ENCODE peak calls at places on chromosome 1, in five cellular contexts. One of them, this sample, is unnamed.

GRCh38 chr1:152022521-152022920 is 14.3 kb downstream of the S100A11 start:
- DNase-seq in hippocampal formation: no peak
- DNase-seq in NCI-H2171: no peak
- DNase-seq in ovary: no peak
- DNase-seq in GM12892: no peak
- DNase-seq in this sample: no peak

GRCh38 chr1:244760471-244760870 is 75.0 kb upstream of the COX20 start:
- DNase-seq in hippocampal formation: no peak
- DNase-seq in GM12892: no peak
- DNase-seq in ovary: no peak
- DNase-seq in NCI-H2171: no peak
- DNase-seq in this sample: no peak

GRCh38 chr1:68384321-68384813 is 65.4 kb downstream of the RPE65 start:
- DNase-seq in NCI-H2171: no peak
- DNase-seq in GM12892: no peak
- DNase-seq in ovary: no peak
- DNase-seq in hippocampal formation: peak; percentile 61
- DNase-seq in this sample: peak; percentile 10

GRCh38 chr1:26702680-26703038 is 6.8 kb downstream of the ARID1A start:
- DNase-seq in NCI-H2171: no peak
- DNase-seq in GM12892: no peak
- DNase-seq in ovary: no peak
- DNase-seq in hippocampal formation: no peak
- DNase-seq in this sample: no peak

GRCh38 chr1:32334864-32335618 is 992 bp downstream of the MARCKSL1 start:
- DNase-seq in NCI-H2171: peak; percentile 40
- DNase-seq in GM12892: peak; percentile 57
- DNase-seq in ovary: peak; percentile 62
- DNase-seq in hippocampal formation: no peak
- DNase-seq in this sample: peak; percentile 57

GRCh38 chr1:26358411-26359384 is 4.8 kb upstream of the CRYBG2 start:
- DNase-seq in GM12892: no peak
- DNase-seq in NCI-H2171: no peak
- DNase-seq in hippocampal formation: no peak
- DNase-seq in ovary: no peak
- DNase-seq in this sample: no peak

GRCh38 chr1:107153033-107153432 is 12.2 kb downstream of the NTNG1 start:
- DNase-seq in NCI-H2171: no peak
- DNase-seq in GM12892: no peak
- DNase-seq in hippocampal formation: no peak
- DNase-seq in ovary: no peak
- DNase-seq in this sample: no peak

GRCh38 chr1:216064643-216065042 is 358.6 kb downstream of the USH2A start:
- DNase-seq in hippocampal formation: no peak
- DNase-seq in ovary: no peak
- DNase-seq in GM12892: no peak
- DNase-seq in NCI-H2171: no peak
- DNase-seq in this sample: no peak

GRCh38 chr1:18018381-18018780 is 89.2 kb upstream of the IGSF21 start:
- DNase-seq in hippocampal formation: no peak
- DNase-seq in NCI-H2171: no peak
- DNase-seq in GM12892: no peak
- DNase-seq in ovary: no peak
- DNase-seq in this sample: no peak

GRCh38 chr1:228977307-228977706 is 242.0 kb downstream of the RHOU start:
- DNase-seq in GM12892: no peak
- DNase-seq in ovary: no peak
- DNase-seq in NCI-H2171: no peak
- DNase-seq in hippocampal formation: no peak
- DNase-seq in this sample: no peak

GRCh38 chr1:37670133-37670532 is 22.2 kb upstream of the CDCA8 start:
- DNase-seq in GM12892: no peak
- DNase-seq in hippocampal formation: no peak
- DNase-seq in NCI-H2171: no peak
- DNase-seq in ovary: no peak
- DNase-seq in this sample: no peak

GRCh38 chr1:226597616-226598454 is 49.3 kb downstream of the STUM start:
- DNase-seq in ovary: no peak
- DNase-seq in GM12892: no peak
- DNase-seq in hippocampal formation: no peak
- DNase-seq in NCI-H2171: no peak
- DNase-seq in this sample: no peak

GRCh38 chr1:214662386-214662785 is 59.4 kb downstream of the CENPF start:
- DNase-seq in hippocampal formation: no peak
- DNase-seq in ovary: no peak
- DNase-seq in NCI-H2171: no peak
- DNase-seq in GM12892: no peak
- DNase-seq in this sample: no peak

GRCh38 chr1:19815801-19816736 is 986 bp upstream of the RNF186 start:
- DNase-seq in NCI-H2171: peak; percentile 91
- DNase-seq in hippocampal formation: no peak
- DNase-seq in GM12892: no peak
- DNase-seq in ovary: no peak
- DNase-seq in this sample: no peak

GRCh38 chr1:220711086-220711809 is 21.1 kb downstream of the C1orf115 start:
- DNase-seq in NCI-H2171: no peak
- DNase-seq in ovary: no peak
- DNase-seq in hippocampal formation: no peak
- DNase-seq in GM12892: no peak
- DNase-seq in this sample: no peak

GRCh38 chr1:223216074-223216473 is 73.0 kb upstream of the TLR5 start:
- DNase-seq in ovary: no peak
- DNase-seq in NCI-H2171: no peak
- DNase-seq in GM12892: no peak
- DNase-seq in hippocampal formation: no peak
- DNase-seq in this sample: no peak

GRCh38 chr1:237104096-237104495 is 62.1 kb downstream of the RYR2 start:
- DNase-seq in NCI-H2171: no peak
- DNase-seq in ovary: no peak
- DNase-seq in hippocampal formation: no peak
- DNase-seq in GM12892: no peak
- DNase-seq in this sample: no peak

GRCh38 chr1:114505148-114505561 is 5.8 kb downstream of the TRIM33 start:
- DNase-seq in ovary: no peak
- DNase-seq in GM12892: no peak
- DNase-seq in hippocampal formation: no peak
- DNase-seq in NCI-H2171: no peak
- DNase-seq in this sample: no peak

GRCh38 chr1:202069670-202070069 is 53.0 kb upstream of the GPR37L1 start:
- DNase-seq in NCI-H2171: peak; percentile 65
- DNase-seq in ovary: no peak
- DNase-seq in GM12892: no peak
- DNase-seq in hippocampal formation: no peak
- DNase-seq in this sample: no peak

GRCh38 chr1:3373175-3373574 is 81.3 kb upstream of the ARHGEF16 start:
- DNase-seq in ovary: no peak
- DNase-seq in GM12892: no peak
- DNase-seq in hippocampal formation: no peak
- DNase-seq in NCI-H2171: no peak
- DNase-seq in this sample: no peak

GRCh38 chr1:239891621-239892358 is 199.9 kb upstream of the FMN2 start:
- DNase-seq in ovary: no peak
- DNase-seq in GM12892: no peak
- DNase-seq in NCI-H2171: no peak
- DNase-seq in hippocampal formation: no peak
- DNase-seq in this sample: no peak

GRCh38 chr1:44811234-44811633 is 2.9 kb downstream of the BTBD19 start:
- DNase-seq in NCI-H2171: no peak
- DNase-seq in ovary: no peak
- DNase-seq in hippocampal formation: no peak
- DNase-seq in GM12892: no peak
- DNase-seq in this sample: no peak

GRCh38 chr1:54583868-54584267 is 35.8 kb downstream of the ACOT11 start:
- DNase-seq in NCI-H2171: no peak
- DNase-seq in ovary: no peak
- DNase-seq in GM12892: no peak
- DNase-seq in hippocampal formation: peak; percentile 18
- DNase-seq in this sample: no peak

GRCh38 chr1:45622267-45622890 is 1.5 kb downstream of the CCDC17 start:
- DNase-seq in ovary: peak; percentile 22
- DNase-seq in hippocampal formation: no peak
- DNase-seq in NCI-H2171: no peak
- DNase-seq in GM12892: no peak
- DNase-seq in this sample: peak; percentile 60

GRCh38 chr1:9606948-9607347 is 18.2 kb downstream of the TMEM201 start:
- DNase-seq in hippocampal formation: no peak
- DNase-seq in GM12892: no peak
- DNase-seq in ovary: no peak
- DNase-seq in NCI-H2171: no peak
- DNase-seq in this sample: no peak

GRCh38 chr1:147760481-147761260 is at the start of gene GJA5:
- DNase-seq in ovary: no peak
- DNase-seq in NCI-H2171: no peak
- DNase-seq in GM12892: no peak
- DNase-seq in hippocampal formation: no peak
- DNase-seq in this sample: no peak

GRCh38 chr1:53754484-53755312 is 15.7 kb upstream of the GLIS1 start:
- DNase-seq in NCI-H2171: peak; percentile 7
- DNase-seq in GM12892: no peak
- DNase-seq in ovary: peak; percentile 29
- DNase-seq in hippocampal formation: peak; percentile 20
- DNase-seq in this sample: no peak